ENCODE peak calls at places on chromosomes 11 and 22, in ten cellular contexts. One of them, this sample, is unnamed. For H3K4me1, the result is how much of the 10 kb centered on the place peaks cover.

GRCh38 chr11:36090351-36091245 is 146.7 kb downstream of the LDLRAD3 start:
- DNase-seq in PC-3: no peak
- DNase-seq in MM.1S: no peak
- DNase-seq in fibroblast of lung: no peak
- DNase-seq in HCT116: no peak
- DNase-seq in H9: peak
- DNase-seq in H1: no peak
- DNase-seq in IMR-90: no peak
- DNase-seq in neural progenitor cell: no peak
- DNase-seq in GM23338: no peak
- DNase-seq in this sample: no peak

GRCh38 chr11:104665631-104666030 is 232.6 kb downstream of the CASP12 start:
- DNase-seq in PC-3: no peak
- DNase-seq in IMR-90: peak
- DNase-seq in MM.1S: no peak
- DNase-seq in GM23338: no peak
- DNase-seq in HCT116: no peak
- DNase-seq in H9: no peak
- DNase-seq in neural progenitor cell: no peak
- DNase-seq in fibroblast of lung: peak
- DNase-seq in H1: no peak
- DNase-seq in this sample: no peak

GRCh38 chr11:110919241-110919893 is 207.1 kb upstream of the ARHGAP20 start:
- DNase-seq in H9: no peak
- DNase-seq in IMR-90: no peak
- DNase-seq in HCT116: no peak
- DNase-seq in PC-3: no peak
- DNase-seq in H1: no peak
- DNase-seq in fibroblast of lung: no peak
- DNase-seq in neural progenitor cell: no peak
- DNase-seq in GM23338: no peak
- DNase-seq in MM.1S: peak
- DNase-seq in this sample: no peak

GRCh38 chr11:66848671-66849500 is 5.6 kb downstream of the RCE1 start:
- DNase-seq in fibroblast of lung: no peak
- DNase-seq in GM23338: no peak
- DNase-seq in H9: no peak
- DNase-seq in PC-3: no peak
- DNase-seq in neural progenitor cell: no peak
- DNase-seq in HCT116: no peak
- DNase-seq in H1: no peak
- DNase-seq in IMR-90: no peak
- DNase-seq in MM.1S: no peak
- DNase-seq in this sample: no peak

GRCh38 chr11:130906616-130907015 is 9.7 kb downstream of the SNX19 start:
- DNase-seq in H9: no peak
- DNase-seq in GM23338: no peak
- DNase-seq in neural progenitor cell: no peak
- DNase-seq in MM.1S: no peak
- DNase-seq in IMR-90: no peak
- DNase-seq in HCT116: no peak
- DNase-seq in H1: no peak
- DNase-seq in fibroblast of lung: no peak
- DNase-seq in PC-3: no peak
- DNase-seq in this sample: no peak

GRCh38 chr11:45209904-45210699 is 63.7 kb downstream of the PRDM11 start:
- DNase-seq in GM23338: peak
- DNase-seq in MM.1S: no peak
- DNase-seq in H1: no peak
- DNase-seq in HCT116: no peak
- DNase-seq in neural progenitor cell: peak
- DNase-seq in IMR-90: peak
- DNase-seq in fibroblast of lung: peak
- DNase-seq in H9: peak
- DNase-seq in PC-3: no peak
- DNase-seq in this sample: peak

GRCh38 chr11:125398475-125398874 is 97.6 kb downstream of the FEZ1 start:
- DNase-seq in neural progenitor cell: no peak
- DNase-seq in MM.1S: peak
- DNase-seq in H9: no peak
- DNase-seq in GM23338: no peak
- DNase-seq in fibroblast of lung: no peak
- DNase-seq in HCT116: no peak
- DNase-seq in IMR-90: no peak
- DNase-seq in PC-3: no peak
- DNase-seq in H1: no peak
- DNase-seq in this sample: no peak

GRCh38 chr11:119316729-119317591 is at the start of gene MCAM:
- DNase-seq in IMR-90: peak
- DNase-seq in neural progenitor cell: peak
- DNase-seq in fibroblast of lung: peak
- DNase-seq in PC-3: peak
- DNase-seq in GM23338: peak
- DNase-seq in H1: no peak
- DNase-seq in H9: peak
- DNase-seq in HCT116: no peak
- DNase-seq in MM.1S: no peak
- DNase-seq in this sample: peak

GRCh38 chr11:120985718-120986569 is 38.0 kb upstream of the TBCEL start:
- DNase-seq in H9: peak
- DNase-seq in HCT116: no peak
- DNase-seq in MM.1S: peak
- DNase-seq in fibroblast of lung: peak
- DNase-seq in neural progenitor cell: peak
- DNase-seq in PC-3: peak
- DNase-seq in IMR-90: peak
- DNase-seq in GM23338: peak
- DNase-seq in H1: no peak
- DNase-seq in this sample: peak

GRCh38 chr22:23857606-23858483 is at the start of gene SLC2A11:
- DNase-seq in MM.1S: peak
- DNase-seq in fibroblast of lung: peak
- DNase-seq in H9: peak
- DNase-seq in neural progenitor cell: peak
- DNase-seq in PC-3: peak
- DNase-seq in GM23338: peak
- DNase-seq in HCT116: peak
- DNase-seq in H1: peak
- DNase-seq in IMR-90: peak
- DNase-seq in this sample: peak

GRCh38 chr11:64568584-64569140 is 22.4 kb upstream of the SLC22A12 start:
- DNase-seq in IMR-90: no peak
- DNase-seq in neural progenitor cell: no peak
- DNase-seq in HCT116: no peak
- DNase-seq in H1: no peak
- DNase-seq in MM.1S: no peak
- DNase-seq in PC-3: no peak
- DNase-seq in GM23338: no peak
- DNase-seq in H9: no peak
- DNase-seq in fibroblast of lung: no peak
- DNase-seq in this sample: no peak

GRCh38 chr22:42284230-42284591 is 13.8 kb upstream of the TCF20 start:
- DNase-seq in HCT116: no peak
- DNase-seq in GM23338: no peak
- DNase-seq in PC-3: no peak
- DNase-seq in H1: no peak
- DNase-seq in H9: no peak
- DNase-seq in IMR-90: no peak
- DNase-seq in neural progenitor cell: no peak
- DNase-seq in fibroblast of lung: no peak
- DNase-seq in MM.1S: no peak
- DNase-seq in this sample: no peak

DNA sequence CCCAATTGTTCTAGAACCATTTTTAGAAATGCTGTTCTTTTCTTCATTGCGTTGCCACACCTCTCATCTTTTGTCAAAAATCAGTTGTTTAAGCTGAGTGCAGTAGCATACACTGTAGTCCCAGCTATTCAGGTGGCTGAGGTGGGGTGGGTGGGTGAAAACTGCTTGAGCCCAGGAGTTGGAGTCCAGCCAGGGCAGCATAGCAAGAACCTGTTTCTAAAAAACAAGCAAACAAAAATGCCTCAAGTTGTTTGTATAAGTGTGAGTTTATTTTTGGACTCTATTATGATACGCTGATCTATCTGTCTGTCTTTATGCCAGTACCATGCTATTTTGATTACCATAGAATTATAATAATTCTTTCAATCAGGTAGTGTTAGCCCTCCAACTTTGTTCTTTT is 62.5 kb upstream of the RRM1 start:
- DNase-seq in HCT116: no peak
- DNase-seq in MM.1S: no peak
- DNase-seq in fibroblast of lung: no peak
- DNase-seq in H9: no peak
- DNase-seq in neural progenitor cell: no peak
- DNase-seq in GM23338: no peak
- DNase-seq in PC-3: peak
- DNase-seq in H1: no peak
- DNase-seq in IMR-90: no peak
- DNase-seq in this sample: no peak
- TF ChIP-seq CTCF in HCT116: no peak
- TF ChIP-seq CTCF in MM.1S: no peak
- TF ChIP-seq CTCF in fibroblast of lung: no peak
- TF ChIP-seq CTCF in H9: no peak
- TF ChIP-seq CTCF in neural progenitor cell: no peak
- TF ChIP-seq CTCF in GM23338: no peak
- TF ChIP-seq CTCF in PC-3: no peak
- TF ChIP-seq CTCF in H1: no peak
- TF ChIP-seq CTCF in IMR-90: no peak
- TF ChIP-seq CTCF in this sample: no peak

DNA sequence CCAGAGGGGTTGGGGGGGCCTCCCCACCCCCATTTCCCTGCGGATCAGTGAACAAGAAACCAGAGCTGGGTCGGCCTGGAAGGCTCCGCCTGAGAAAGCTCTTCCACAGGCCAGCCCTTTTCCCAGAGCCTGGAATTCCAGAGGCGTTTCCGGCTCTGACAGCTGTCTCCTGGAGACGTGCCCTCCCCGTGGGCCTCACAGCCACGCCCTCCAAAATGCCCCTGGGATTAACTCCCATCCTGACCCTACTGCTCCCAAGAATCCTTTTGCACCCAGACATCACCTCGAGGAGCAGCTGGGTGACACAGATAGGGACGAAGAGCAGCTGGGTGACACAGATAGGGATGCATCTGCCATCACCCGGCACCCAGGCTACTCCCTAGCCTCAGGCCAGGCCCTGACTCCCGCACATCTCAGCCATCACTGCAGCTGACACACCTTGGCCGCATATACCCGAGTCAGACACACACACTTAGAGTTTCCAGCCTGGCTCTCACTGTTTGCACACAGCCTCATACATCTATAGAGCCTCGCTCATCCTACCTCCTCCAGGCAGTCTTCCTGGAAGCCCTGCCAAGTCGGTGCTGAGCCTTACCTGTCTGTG is 7.6 kb upstream of the CDC42EP1 start:
- DNase-seq in MM.1S: no peak
- DNase-seq in HCT116: no peak
- DNase-seq in GM23338: peak
- DNase-seq in H9: peak
- DNase-seq in IMR-90: peak
- DNase-seq in neural progenitor cell: peak
- DNase-seq in fibroblast of lung: peak
- DNase-seq in H1: no peak
- DNase-seq in PC-3: no peak
- DNase-seq in this sample: peak
- H2AFZ ChIP-seq in MM.1S: no peak
- H2AFZ ChIP-seq in HCT116: no peak
- H2AFZ ChIP-seq in GM23338: no peak
- H2AFZ ChIP-seq in H9: no peak
- H2AFZ ChIP-seq in IMR-90: peak
- H2AFZ ChIP-seq in neural progenitor cell: no peak
- H2AFZ ChIP-seq in fibroblast of lung: no peak
- H2AFZ ChIP-seq in H1: no peak
- H2AFZ ChIP-seq in PC-3: no peak
- H2AFZ ChIP-seq in this sample: no peak

GRCh38 chr11:61160487-61161189 is 588 bp downstream of the VPS37C start:
- DNase-seq in IMR-90: no peak
- DNase-seq in fibroblast of lung: peak
- DNase-seq in GM23338: no peak
- DNase-seq in PC-3: peak
- DNase-seq in H1: no peak
- DNase-seq in neural progenitor cell: no peak
- DNase-seq in HCT116: no peak
- DNase-seq in H9: no peak
- DNase-seq in MM.1S: no peak
- DNase-seq in this sample: no peak

GRCh38 chr11:61158691-61159381 is 2.4 kb downstream of the VPS37C start:
- DNase-seq in fibroblast of lung: peak
- DNase-seq in H9: no peak
- DNase-seq in GM23338: no peak
- DNase-seq in MM.1S: no peak
- DNase-seq in HCT116: no peak
- DNase-seq in neural progenitor cell: no peak
- DNase-seq in H1: no peak
- DNase-seq in IMR-90: peak
- DNase-seq in PC-3: peak
- DNase-seq in this sample: no peak

GRCh38 chr11:61155312-61155711 is 5.9 kb downstream of the VPS37C start:
- DNase-seq in HCT116: no peak
- DNase-seq in fibroblast of lung: no peak
- DNase-seq in MM.1S: no peak
- DNase-seq in neural progenitor cell: no peak
- DNase-seq in H9: no peak
- DNase-seq in IMR-90: no peak
- DNase-seq in GM23338: no peak
- DNase-seq in H1: no peak
- DNase-seq in PC-3: no peak
- DNase-seq in this sample: no peak

GRCh38 chr11:61154528-61154927 is 6.7 kb downstream of the VPS37C start:
- DNase-seq in fibroblast of lung: no peak
- DNase-seq in H1: no peak
- DNase-seq in HCT116: no peak
- DNase-seq in neural progenitor cell: no peak
- DNase-seq in IMR-90: no peak
- DNase-seq in PC-3: no peak
- DNase-seq in MM.1S: no peak
- DNase-seq in GM23338: no peak
- DNase-seq in H9: no peak
- DNase-seq in this sample: no peak

DNA sequence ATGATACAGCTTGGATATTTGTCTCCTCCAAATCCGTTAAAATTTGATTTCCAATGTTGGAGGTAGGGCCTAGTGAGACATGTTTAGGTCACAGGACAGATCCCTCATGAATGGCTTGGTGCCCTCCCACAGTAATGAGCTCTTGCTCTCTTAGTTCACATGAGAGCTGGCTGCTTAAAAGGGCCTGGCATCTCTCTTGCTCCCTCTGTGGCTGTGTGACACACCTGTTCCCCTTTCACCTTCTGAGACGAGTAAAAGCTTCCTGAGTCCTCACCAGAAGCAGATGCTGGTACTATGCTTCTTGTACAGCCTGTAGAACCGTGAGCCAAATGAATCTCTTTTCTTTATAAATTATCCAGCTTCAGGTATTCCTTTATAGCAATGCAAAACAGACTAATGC is 3.5 kb downstream of the VPS37C start:
- DNase-seq in fibroblast of lung: no peak
- DNase-seq in H1: no peak
- DNase-seq in MM.1S: no peak
- DNase-seq in HCT116: no peak
- DNase-seq in GM23338: peak
- DNase-seq in neural progenitor cell: no peak
- DNase-seq in IMR-90: no peak
- DNase-seq in H9: no peak
- DNase-seq in PC-3: peak
- DNase-seq in this sample: no peak
- H3K4me1 ChIP-seq in fibroblast of lung: under half
- H3K4me1 ChIP-seq in H1: under half
- H3K4me1 ChIP-seq in MM.1S: under half
- H3K4me1 ChIP-seq in HCT116: under half
- H3K4me1 ChIP-seq in GM23338: under half
- H3K4me1 ChIP-seq in neural progenitor cell: under half
- H3K4me1 ChIP-seq in IMR-90: under half
- H3K4me1 ChIP-seq in H9: under half
- H3K4me1 ChIP-seq in PC-3: half or more
- H3K4me1 ChIP-seq in this sample: half or more

GRCh38 chr11:41309111-41309522 is 150.3 kb downstream of the LRRC4C start:
- DNase-seq in HCT116: no peak
- DNase-seq in IMR-90: no peak
- DNase-seq in fibroblast of lung: no peak
- DNase-seq in GM23338: peak
- DNase-seq in PC-3: no peak
- DNase-seq in H1: no peak
- DNase-seq in H9: no peak
- DNase-seq in neural progenitor cell: no peak
- DNase-seq in MM.1S: peak
- DNase-seq in this sample: no peak
- TF ChIP-seq CTCF in HCT116: no peak
- TF ChIP-seq CTCF in IMR-90: no peak
- TF ChIP-seq CTCF in fibroblast of lung: no peak
- TF ChIP-seq CTCF in GM23338: no peak
- TF ChIP-seq CTCF in PC-3: no peak
- TF ChIP-seq CTCF in H1: no peak
- TF ChIP-seq CTCF in H9: no peak
- TF ChIP-seq CTCF in neural progenitor cell: no peak
- TF ChIP-seq CTCF in MM.1S: no peak
- TF ChIP-seq CTCF in this sample: no peak